ENCODE peak calls at places on chromosomes 16 and 17, in six cellular contexts. V is cardiac muscle cell, D is astrocyte of the spinal cord, H is heart left ventricle, E is mammary epithelial cell, Z is tibial artery. F is an unnamed sample.

GRCh38 chr17:82528484-82529265 is 9.1 kb downstream of the FOXK2 start:
- DNase-seq in V (peak; percentile 12), D (peak; percentile 50), H (peak; percentile 81), E (peak; percentile 87), Z (peak; percentile 59), F (peak; percentile 53)

GRCh38 chr16:676565-677297 is 1.3 kb downstream of the RHBDL1 start:
- DNase-seq in V (no peak), D (no peak), H (no peak), E (peak; percentile 95), Z (no peak), F (no peak)

GRCh38 chr17:41126412-41126811 is 2.4 kb upstream of the KRTAP4-12 start:
- DNase-seq in V (no peak), D (no peak), H (no peak), E (no peak), Z (no peak), F (no peak)

GRCh38 chr16:68069511-68070248 is 15.5 kb upstream of the NFATC3 start:
- DNase-seq in V (no peak), D (no peak), H (peak; percentile 78), E (no peak), Z (no peak), F (no peak)

GRCh38 chr17:58189436-58190146 is 2.9 kb upstream of the EPX start:
- DNase-seq in V (peak; percentile 89), D (peak; percentile 89), H (peak; percentile 52), E (peak; percentile 76), Z (peak; percentile 29), F (peak; percentile 93)

GRCh38 chr16:19639986-19640421 is 78.0 kb downstream of the KNOP1 start:
- DNase-seq in V (peak; percentile 13), D (no peak), H (no peak), E (no peak), Z (no peak), F (peak; percentile 20)

GRCh38 chr16:5903153-5903552 is 805.6 kb upstream of the EEF2KMT start:
- DNase-seq in V (no peak), D (no peak), H (no peak), E (peak; percentile 85), Z (no peak), F (no peak)

GRCh38 chr16:6964679-6965078 is 368.0 kb upstream of the RBFOX1 start:
- DNase-seq in V (no peak), D (no peak), H (no peak), E (no peak), Z (no peak), F (no peak)

GRCh38 chr16:57630931-57631845 is 2.8 kb downstream of the ADGRG1 start:
- DNase-seq in V (no peak), D (no peak), H (no peak), E (no peak), Z (no peak), F (no peak)

GRCh38 chr17:8151120-8151640 is 1.0 kb downstream of the PER1 start:
- DNase-seq in V (peak; percentile 96), D (peak; percentile 96), H (peak; percentile 94), E (peak; percentile 72), Z (peak; percentile 89), F (peak; percentile 98)

GRCh38 chr17:2292100-2292499 is 11.5 kb downstream of the SMG6 start:
- DNase-seq in V (no peak), D (no peak), H (no peak), E (peak; percentile 7), Z (no peak), F (no peak)

GRCh38 chr16:72270531-72270930 is 98.6 kb upstream of the PMFBP1 start:
- DNase-seq in V (no peak), D (no peak), H (no peak), E (no peak), Z (no peak), F (peak; percentile 6)

GRCh38 chr17:47896672-47897490 is 845 bp downstream of the SP2 start:
- DNase-seq in V (peak; percentile 36), D (no peak), H (no peak), E (no peak), Z (peak; percentile 37), F (no peak)

GRCh38 chr16:30116291-30117207 is 3.2 kb upstream of the GDPD3 start:
- DNase-seq in V (no peak), D (no peak), H (no peak), E (no peak), Z (no peak), F (no peak)

GRCh38 chr16:3101841-3102470 is 2.9 kb upstream of the ZSCAN10 start:
- DNase-seq in V (no peak), D (no peak), H (peak; percentile 62), E (no peak), Z (no peak), F (peak; percentile 33)

GRCh38 chr16:22225060-22225459 is 19.0 kb downstream of the EEF2K start:
- DNase-seq in V (no peak), D (no peak), H (no peak), E (no peak), Z (peak; percentile 55), F (no peak)

GRCh38 chr16:55257971-55258613 is 65.9 kb upstream of the IRX6 start:
- DNase-seq in V (peak; percentile 61), D (peak; percentile 44), H (peak; percentile 26), E (peak; percentile 46), Z (peak; percentile 33), F (peak; percentile 34)

GRCh38 chr16:7272567-7273158 is 60.0 kb upstream of the RBFOX1 start:
- DNase-seq in V (no peak), D (no peak), H (no peak), E (no peak), Z (no peak), F (no peak)

GRCh38 chr17:65589321-65589720 is 27.9 kb upstream of the AXIN2 start:
- DNase-seq in V (peak; percentile 29), D (no peak), H (no peak), E (no peak), Z (no peak), F (no peak)

GRCh38 chr17:2174471-2175293 is 119.8 kb downstream of the HIC1 start:
- DNase-seq in V (peak; percentile 98), D (peak; percentile 96), H (peak; percentile 89), E (no peak), Z (peak; percentile 55), F (peak; percentile 98)

GRCh38 chr17:48054238-48055185 is 6.4 kb downstream of the NFE2L1 start:
- DNase-seq in V (peak; percentile 90), D (peak; percentile 82), H (peak; percentile 88), E (peak; percentile 93), Z (peak; percentile 64), F (peak; percentile 76)

GRCh38 chr16:1535391-1536291 is 2.2 kb downstream of the TMEM204 start:
- DNase-seq in V (no peak), D (peak; percentile 26), H (no peak), E (no peak), Z (no peak), F (no peak)

GRCh38 chr17:44170499-44171201 is at the start of gene ASB16:
- DNase-seq in V (no peak), D (peak; percentile 6), H (peak; percentile 80), E (no peak), Z (no peak), F (peak; percentile 23)

GRCh38 chr17:83186226-83186625 is 106.8 kb downstream of the METRNL start:
- DNase-seq in V (peak; percentile 29), D (no peak), H (no peak), E (no peak), Z (no peak), F (no peak)

GRCh38 chr17:5897320-5897911 is 172.8 kb upstream of the WSCD1 start:
- DNase-seq in V (no peak), D (no peak), H (no peak), E (no peak), Z (no peak), F (no peak)

GRCh38 chr16:55555436-55555835 is 11.0 kb upstream of the CAPNS2 start:
- DNase-seq in V (no peak), D (no peak), H (no peak), E (peak; percentile 57), Z (no peak), F (no peak)

GRCh38 chr17:49987681-49988441 is 7.2 kb downstream of the DLX3 start:
- DNase-seq in V (peak; percentile 32), D (no peak), H (no peak), E (peak; percentile 42), Z (no peak), F (no peak)

GRCh38 chr16:68223072-68223471 is 12.9 kb downstream of the ESRP2 start:
- DNase-seq in V (no peak), D (no peak), H (no peak), E (no peak), Z (no peak), F (no peak)

GRCh38 chr16:22751104-22751667 is 62.8 kb upstream of the HS3ST2 start:
- DNase-seq in V (no peak), D (no peak), H (no peak), E (no peak), Z (no peak), F (no peak)

GRCh38 chr16:3879887-3880564 is 487 bp downstream of the CREBBP start:
- DNase-seq in V (peak; percentile 71), D (peak; percentile 35), H (peak; percentile 84), E (peak; percentile 29), Z (peak; percentile 67), F (peak; percentile 73)

DNA sequence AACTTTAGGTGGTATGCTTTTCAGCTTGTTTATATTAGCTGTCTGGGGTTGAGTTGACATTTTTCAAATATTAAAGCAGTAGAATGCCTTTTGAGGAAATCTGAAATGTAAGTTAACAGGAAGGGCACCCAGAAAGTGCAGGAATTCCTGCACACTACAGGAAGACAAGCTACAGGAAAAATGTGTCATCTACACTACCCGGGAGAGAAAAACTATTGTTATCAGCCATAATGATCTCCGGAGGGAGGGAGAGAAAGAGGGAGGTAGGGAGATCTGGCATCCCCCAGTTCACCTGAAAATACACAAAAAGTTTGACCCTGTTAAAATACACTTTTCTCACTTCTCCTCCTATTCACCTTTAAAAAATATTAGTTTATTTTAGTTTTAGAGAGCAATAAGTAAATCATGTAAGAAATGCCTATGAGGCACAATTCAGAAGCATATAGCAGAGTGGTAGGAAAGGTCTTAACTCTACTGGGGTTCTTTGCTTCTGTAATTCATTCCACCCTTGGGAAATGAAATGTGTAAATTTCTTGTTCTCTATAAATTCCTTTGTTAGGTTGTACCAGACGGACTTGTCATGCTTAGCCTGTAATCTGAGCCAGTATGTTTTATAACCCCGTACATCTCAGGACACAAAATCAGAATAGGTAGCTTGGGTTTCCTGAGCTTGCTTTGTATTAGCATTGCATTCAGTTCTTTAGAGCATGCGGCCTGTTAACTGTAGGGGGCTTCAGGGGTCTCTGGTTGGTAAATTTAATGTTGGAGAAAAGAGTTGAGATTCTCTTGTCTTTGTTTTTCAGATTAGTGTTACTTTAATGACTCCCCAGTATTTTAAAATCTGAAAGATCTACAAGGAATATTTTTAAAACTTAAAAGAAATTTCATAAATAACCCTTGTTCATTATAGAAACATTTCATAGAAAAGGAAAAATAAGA is 3.3 kb downstream of the MAP2K6 start:
- DNase-seq in V (no peak), D (peak; percentile 14), H (no peak), E (no peak), Z (no peak), F (no peak)
- H3K4me3 ChIP-seq in V (peak overlapping the region; percentile 1), D (no peak overlapping the region), H (no peak overlapping the region), E (no peak overlapping the region), Z (no peak overlapping the region), F (no peak overlapping the region)

GRCh38 chr16:50547340-50547865 is 793 bp upstream of the NKD1 start:
- DNase-seq in V (peak; percentile 10), D (peak; percentile 22), H (no peak), E (no peak), Z (peak; percentile 44), F (peak; percentile 1)
- TF ChIP-seq CTCF in V (peak; percentile 15), D (peak; percentile 20), H (peak; percentile 14), E (no peak), Z (no peak), F (no peak)

GRCh38 chr17:46769531-46770438 is 48.7 kb downstream of the WNT3 start:
- DNase-seq in V (no peak), D (no peak), H (no peak), E (no peak), Z (no peak), F (no peak)
- H3K4me3 ChIP-seq in V (no peak overlapping the region), D (no peak overlapping the region), H (no peak overlapping the region), E (no peak overlapping the region), Z (peak overlapping the region; percentile 35), F (no peak overlapping the region)

GRCh38 chr17:37506678-37507077 is 17.0 kb downstream of the DUSP14 start:
- DNase-seq in V (peak; percentile 40), D (no peak), H (no peak), E (peak; percentile 26), Z (no peak), F (peak; percentile 32)
- TF ChIP-seq CTCF in V (peak; percentile 59), D (peak; percentile 72), H (peak; percentile 30), E (peak; percentile 60), Z (no peak), F (peak; percentile 62)

F was measured in cardiac fibroblast.